ENCODE peak calls at places on chromosome 9, in ten cellular contexts. G is effector memory CD8-positive, alpha-beta T cell; B is stimulated activated naive CD8-positive, alpha-beta T cell treated with anti-CD3 and anti-CD28 coated beads, Interleukin-15, amount 100 ng/mL, for 72 hours; E is activated CD8-positive, alpha-beta memory T cell treated with anti-CD3 and anti-CD28 coated beads, Interleukin-2, amount 10 ng/mL, durations not matched to agents 7 days and 5 days; U is activated T-cell treated with anti-CD3 and anti-CD28 coated beads, Interleukin-2, amount 50 U/mL, for 4 hours; H is T-helper 17 cell; R is activated CD8-positive, alpha-beta T cell treated with anti-CD3 and anti-CD28 coated beads, Interleukin-2, amount 10 ng/mL, durations not matched to agents 7 days and 5 days; J is sciatic nerve; K is activated naive CD4-positive, alpha-beta T cell treated with anti-CD3 and anti-CD28 coated beads, Interleukin-2, amount 50 U/mL, for 72 hours; N is right cardiac atrium. L is an unnamed sample.

GRCh38 chr9:728535-728934 is 113.0 kb upstream of the DMRT1 start:
- ATAC-seq in G (no peak), B (no peak), E (no peak), U (no peak), H (no peak), R (no peak), J (no peak), K (no peak), N (no peak), L (no peak)

GRCh38 chr9:26058111-26058895 is 380.1 kb upstream of the TUSC1 start:
- ATAC-seq in G (no peak), B (no peak), E (no peak), U (no peak), H (no peak), R (no peak), J (no peak), K (no peak), N (no peak), L (no peak)

GRCh38 chr9:121819511-121820231 is 168.2 kb downstream of the DAB2IP start:
- ATAC-seq in G (no peak), B (no peak), E (no peak), U (no peak), H (no peak), R (no peak), J (peak), K (no peak), N (no peak), L (no peak)

GRCh38 chr9:98409637-98410173 is 154.3 kb upstream of the TBC1D2 start:
- ATAC-seq in G (no peak), B (no peak), E (no peak), U (no peak), H (no peak), R (no peak), J (no peak), K (no peak), N (no peak), L (no peak)

GRCh38 chr9:78103971-78104433 is 72.4 kb upstream of the GNAQ start:
- ATAC-seq in G (peak), B (peak), E (peak), U (peak), H (peak), R (peak), J (no peak), K (peak), N (peak), L (peak)

GRCh38 chr9:12539602-12540001 is 153.6 kb upstream of the TYRP1 start:
- ATAC-seq in G (no peak), B (no peak), E (no peak), U (no peak), H (no peak), R (no peak), J (no peak), K (no peak), N (no peak), L (no peak)

GRCh38 chr9:20563917-20564316 is 58.4 kb downstream of the MLLT3 start:
- ATAC-seq in G (no peak), B (no peak), E (no peak), U (no peak), H (no peak), R (no peak), J (no peak), K (no peak), N (no peak), L (no peak)

GRCh38 chr9:137195525-137196220 is 4.9 kb downstream of the TPRN start:
- ATAC-seq in G (no peak), B (no peak), E (no peak), U (no peak), H (no peak), R (no peak), J (no peak), K (no peak), N (no peak), L (no peak)

GRCh38 chr9:14308751-14309140 is 5.2 kb downstream of the NFIB start:
- ATAC-seq in G (no peak), B (no peak), E (no peak), U (no peak), H (no peak), R (no peak), J (no peak), K (no peak), N (no peak), L (no peak)

GRCh38 chr9:95615246-95615645 is 98.5 kb upstream of the PTCH1 start:
- ATAC-seq in G (no peak), B (no peak), E (no peak), U (no peak), H (no peak), R (no peak), J (no peak), K (no peak), N (no peak), L (no peak)

GRCh38 chr9:125492719-125493118 is 214.3 kb downstream of the MAPKAP1 start:
- ATAC-seq in G (no peak), B (no peak), E (no peak), U (no peak), H (no peak), R (no peak), J (no peak), K (no peak), N (no peak), L (no peak)

GRCh38 chr9:36461341-36461740 is 61.3 kb upstream of the RNF38 start:
- ATAC-seq in G (no peak), B (no peak), E (no peak), U (no peak), H (no peak), R (no peak), J (peak), K (no peak), N (no peak), L (no peak)

GRCh38 chr9:37921546-37922300 is 17.8 kb upstream of the SLC25A51 start:
- ATAC-seq in G (no peak), B (no peak), E (no peak), U (no peak), H (no peak), R (no peak), J (no peak), K (no peak), N (no peak), L (no peak)

GRCh38 chr9:110101531-110102161 is 106.3 kb downstream of the C9orf152 start:
- ATAC-seq in G (no peak), B (no peak), E (no peak), U (no peak), H (no peak), R (no peak), J (peak), K (no peak), N (no peak), L (no peak)

GRCh38 chr9:114930063-114930812 is at the start of gene TNFSF8:
- ATAC-seq in G (peak), B (peak), E (peak), U (peak), H (peak), R (peak), J (peak), K (peak), N (no peak), L (no peak)

GRCh38 chr9:79193001-79193400 is 378.8 kb upstream of the TLE4 start:
- ATAC-seq in G (no peak), B (no peak), E (no peak), U (no peak), H (no peak), R (no peak), J (no peak), K (no peak), N (no peak), L (no peak)

GRCh38 chr9:4665357-4665756 is 923 bp downstream of the SPATA6L start:
- ATAC-seq in G (no peak), B (no peak), E (no peak), U (no peak), H (no peak), R (no peak), J (peak), K (no peak), N (no peak), L (peak)

GRCh38 chr9:2319421-2319820 is 302.2 kb upstream of the VLDLR start:
- ATAC-seq in G (no peak), B (no peak), E (no peak), U (no peak), H (no peak), R (no peak), J (no peak), K (no peak), N (no peak), L (no peak)

GRCh38 chr9:22986556-22986955 is 539.9 kb downstream of the DMRTA1 start:
- ATAC-seq in G (no peak), B (no peak), E (no peak), U (no peak), H (no peak), R (no peak), J (no peak), K (no peak), N (no peak), L (no peak)

GRCh38 chr9:86340356-86341006 is 13.7 kb downstream of the TUT7 start:
- ATAC-seq in G (no peak), B (peak), E (no peak), U (no peak), H (no peak), R (no peak), J (no peak), K (no peak), N (no peak), L (no peak)

GRCh38 chr9:124939944-124940343 is 939 bp downstream of the GOLGA1 start:
- ATAC-seq in G (no peak), B (no peak), E (no peak), U (no peak), H (no peak), R (no peak), J (no peak), K (no peak), N (no peak), L (no peak)

GRCh38 chr9:87714819-87715218 is 11.1 kb upstream of the CTSL start:
- ATAC-seq in G (no peak), B (no peak), E (no peak), U (no peak), H (no peak), R (no peak), J (peak), K (no peak), N (peak), L (no peak)

GRCh38 chr9:115142090-115142489 is 24.1 kb upstream of the TNC start:
- ATAC-seq in G (no peak), B (peak), E (peak), U (no peak), H (no peak), R (peak), J (no peak), K (peak), N (no peak), L (no peak)

L was measured in gastroesophageal sphincter.